ENCODE peak calls at places on chromosomes 3 and 15, in four cellular contexts. P, J, X and Q are unnamed samples.

GRCh38 chr3:43366466-43366865 is 80.1 kb downstream of the SNRK start:
- DNase-seq in X (no peak), J (no peak), P (no peak), Q (no peak)

GRCh38 chr15:68317281-68318007 is 39.9 kb downstream of the FEM1B start:
- DNase-seq in P (no peak), J (no peak), X (no peak), Q (no peak)

GRCh38 chr3:179416681-179417080 is 34.6 kb downstream of the GNB4 start:
- DNase-seq in P (peak; percentile 9), J (no peak), X (no peak), Q (no peak)

GRCh38 chr15:60390931-60391501 is 6.8 kb downstream of the ANXA2 start:
- DNase-seq in P (peak; percentile 91), J (peak; percentile 88), X (no peak), Q (no peak)

GRCh38 chr3:58234516-58234931 is 3.1 kb upstream of the ABHD6 start:
- DNase-seq in P (peak; percentile 25), J (peak; percentile 68), X (no peak), Q (no peak)

GRCh38 chr3:131163-131889 is 65.2 kb upstream of the CHL1 start:
- DNase-seq in J (no peak), P (no peak), X (no peak), Q (no peak)

GRCh38 chr3:11954312-11954934 is 49.8 kb upstream of the SYN2 start:
- DNase-seq in J (peak; percentile 30), P (peak; percentile 6), X (no peak), Q (no peak)

GRCh38 chr15:34043813-34044212 is 4.8 kb upstream of the AVEN start:
- DNase-seq in P (no peak), X (no peak), J (no peak), Q (no peak)

GRCh38 chr15:59140422-59141226 is 35.7 kb downstream of the CCNB2 start:
- DNase-seq in P (peak; percentile 6), J (peak; percentile 61), X (no peak), Q (peak; percentile 24)

GRCh38 chr3:153974614-153975013 is 146.6 kb upstream of the ARHGEF26 start:
- DNase-seq in P (no peak), X (no peak), J (no peak), Q (peak; percentile 41)

GRCh38 chr3:129003578-129004112 is 2.5 kb downstream of the EFCC1 start:
- DNase-seq in P (no peak), J (peak; percentile 36), X (peak; percentile 53), Q (peak; percentile 13)

GRCh38 chr3:124117486-124117885 is 125.6 kb upstream of the ROPN1 start:
- DNase-seq in P (peak; percentile 70), J (peak; percentile 39), X (no peak), Q (no peak)

DNA sequence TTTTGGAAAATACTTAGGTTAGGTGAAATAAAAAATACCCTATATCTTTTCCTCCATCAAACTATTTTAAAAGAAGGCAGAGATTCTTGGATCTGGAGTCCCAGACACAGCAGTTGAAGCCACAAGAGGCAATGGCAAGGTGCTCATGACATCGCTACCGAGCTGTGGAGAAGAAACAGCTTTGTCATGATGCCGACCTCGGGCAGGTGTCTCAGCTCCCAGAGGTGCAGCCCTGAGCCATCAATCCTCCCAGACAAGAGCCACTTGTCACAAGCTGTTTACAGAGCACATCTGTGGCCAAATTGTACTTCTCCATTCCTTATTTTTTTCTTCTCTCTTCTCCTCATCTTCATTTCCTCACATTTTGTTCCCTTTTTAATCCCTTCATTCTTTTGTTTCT is 50.8 kb downstream of the GPR176 start:
- DNase-seq in P (no peak), X (no peak), J (no peak), Q (peak; percentile 4)
- H3K4me3 ChIP-seq in P (no peak overlapping the region), X (no peak overlapping the region), J (no peak overlapping the region), Q (no peak overlapping the region)

DNA sequence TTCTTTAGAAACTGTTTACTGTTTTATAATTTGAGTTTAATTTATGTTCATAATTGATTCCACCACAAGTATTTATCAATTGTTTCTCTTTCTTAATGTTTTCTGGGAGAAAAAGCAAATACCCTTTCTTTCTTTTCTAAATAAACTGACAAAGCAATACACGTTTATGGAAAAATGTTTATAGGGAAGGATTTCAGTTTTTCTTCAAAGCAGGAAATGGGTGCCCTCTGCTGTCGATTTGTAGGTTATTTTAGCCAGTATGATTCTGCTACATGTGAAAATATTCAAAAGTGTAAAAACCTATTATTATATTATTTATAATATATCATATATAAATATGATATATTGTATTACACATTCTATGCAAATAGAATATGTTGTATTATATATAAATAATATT is 921.0 kb upstream of the ROBO1 start:
- DNase-seq in J (peak; percentile 32), P (peak; percentile 49), X (no peak), Q (no peak)
- TF ChIP-seq CTCF in J (no peak), P (peak; percentile 33), X (no peak), Q (no peak)

GRCh38 chr15:94280301-94280700 is 48.9 kb downstream of the MCTP2 start:
- DNase-seq in P (no peak), X (no peak), J (no peak), Q (no peak)
- H3K4me3 ChIP-seq in P (no peak overlapping the region), X (no peak overlapping the region), J (no peak overlapping the region), Q (no peak overlapping the region)

DNA sequence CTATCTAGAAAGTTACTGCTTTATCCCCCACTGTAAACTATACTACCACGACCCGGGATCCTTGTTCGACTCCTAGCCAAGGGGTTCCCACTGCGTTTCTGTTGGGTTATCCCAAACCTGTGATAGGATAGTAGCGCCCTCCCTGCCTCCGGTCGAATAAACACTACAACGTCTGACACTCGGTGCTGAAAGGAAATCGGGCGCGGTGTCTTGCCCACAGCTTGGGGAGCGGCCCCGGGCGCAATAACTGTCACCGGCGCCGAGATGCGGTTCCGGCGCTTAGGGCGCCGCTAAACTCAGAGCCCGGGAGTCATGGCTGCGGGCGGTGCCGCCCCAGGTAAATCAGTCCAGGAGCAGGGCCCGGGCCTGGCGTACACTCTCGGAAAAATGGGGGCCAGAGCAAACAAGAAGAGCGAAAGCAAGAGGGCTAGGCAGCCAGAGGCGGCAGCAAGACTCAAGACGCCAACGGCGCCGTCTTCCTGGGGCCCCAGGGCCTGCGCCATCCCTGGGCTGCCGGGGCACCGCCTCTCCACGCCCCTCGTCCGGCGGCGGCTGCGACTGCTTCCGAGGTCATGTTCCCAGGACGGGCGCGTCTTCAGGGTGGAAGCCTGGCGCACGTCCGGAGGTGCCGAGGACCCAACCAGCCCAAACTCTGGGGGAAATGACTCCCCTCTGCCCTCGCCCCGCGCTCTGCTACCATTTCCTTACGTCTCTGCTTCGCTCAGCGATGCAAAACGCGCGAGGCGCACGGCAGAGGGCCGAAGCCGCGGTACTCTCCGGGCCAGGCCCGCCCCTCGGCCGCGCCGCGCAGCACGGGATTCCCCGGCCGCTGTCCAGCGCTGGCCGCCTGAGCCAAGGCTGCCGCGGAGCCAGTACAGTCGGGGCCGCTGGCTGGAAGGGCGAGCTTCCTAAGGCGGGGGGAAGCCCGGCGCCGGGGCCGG is at the start of gene DUT:
- DNase-seq in J (peak; percentile 52), P (peak; percentile 88), X (peak; percentile 78), Q (peak; percentile 91)
- TF ChIP-seq CTCF in J (no peak), P (no peak), X (no peak), Q (no peak)